ENCODE peak calls at places on chromosomes 3 and 15, in seven cellular contexts. H, R, I, F, K, M and Q are unnamed samples. For H3K4me1, the result is how much of the 10 kb centered on the place peaks cover.

GRCh38 chr3:57659810-57660439 is 33.0 kb downstream of the DENND6A start:
- DNase-seq in H (no peak), R (peak), I (no peak), F (no peak), K (no peak), M (no peak), Q (no peak)

GRCh38 chr3:37279226-37279625 is 104.8 kb upstream of the LRRFIP2 start:
- DNase-seq in H (no peak), R (no peak), I (no peak), F (peak), K (no peak), M (no peak), Q (no peak)

GRCh38 chr15:57259511-57260143 is 116.7 kb upstream of the CGNL1 start:
- DNase-seq in H (no peak), R (peak), I (no peak), F (no peak), K (no peak), M (no peak), Q (no peak)

GRCh38 chr3:149581248-149581647 is 76.6 kb downstream of the WWTR1 start:
- DNase-seq in H (no peak), R (no peak), I (no peak), F (no peak), K (no peak), M (no peak), Q (no peak)

GRCh38 chr3:16509721-16510619 is 3.5 kb downstream of the RFTN1 start:
- DNase-seq in H (no peak), R (no peak), I (no peak), F (no peak), K (no peak), M (peak), Q (no peak)

GRCh38 chr15:66766282-66767228 is 64.5 kb downstream of the SMAD6 start:
- DNase-seq in H (peak), R (no peak), I (no peak), F (peak), K (no peak), M (no peak), Q (no peak)

GRCh38 chr3:123290962-123291361 is 89.2 kb downstream of the SEC22A start:
- DNase-seq in H (no peak), R (peak), I (no peak), F (no peak), K (no peak), M (no peak), Q (no peak)

GRCh38 chr15:48785195-48785594 is 25.7 kb downstream of the CEP152 start:
- DNase-seq in H (no peak), R (no peak), I (no peak), F (no peak), K (no peak), M (peak), Q (peak)

GRCh38 chr15:63556246-63556645 is 40.9 kb upstream of the FBXL22 start:
- DNase-seq in H (no peak), R (no peak), I (no peak), F (no peak), K (no peak), M (no peak), Q (no peak)

GRCh38 chr3:126554560-126555525 is 3.9 kb downstream of the C3orf22 start:
- DNase-seq in H (no peak), R (peak), I (no peak), F (no peak), K (no peak), M (no peak), Q (no peak)

GRCh38 chr3:169527539-169527938 is 136.0 kb downstream of the MECOM start:
- DNase-seq in H (no peak), R (no peak), I (no peak), F (no peak), K (no peak), M (no peak), Q (no peak)

GRCh38 chr3:15326673-15327072 is 5.7 kb downstream of the SH3BP5 start:
- DNase-seq in H (no peak), R (no peak), I (no peak), F (no peak), K (no peak), M (no peak), Q (no peak)
- H3K4me1 ChIP-seq in H (under half), R (under half), I (half or more), F (under half), K (under half), M (half or more), Q (under half)

GRCh38 chr3:187024561-187025226 is 94.4 kb downstream of the ST6GAL1 start:
- DNase-seq in H (no peak), R (no peak), I (no peak), F (no peak), K (no peak), M (peak), Q (no peak)

GRCh38 chr3:187025254-187025655 is 94.9 kb downstream of the ST6GAL1 start:
- DNase-seq in H (no peak), R (peak), I (no peak), F (no peak), K (no peak), M (no peak), Q (no peak)

GRCh38 chr3:187026321-187026678 is 96.0 kb downstream of the ST6GAL1 start:
- DNase-seq in H (no peak), R (no peak), I (no peak), F (no peak), K (no peak), M (no peak), Q (no peak)

GRCh38 chr3:187027531-187027936 is 97.2 kb downstream of the ST6GAL1 start:
- DNase-seq in H (no peak), R (peak), I (no peak), F (no peak), K (no peak), M (peak), Q (no peak)

GRCh38 chr3:187025656-187026320 is 95.5 kb downstream of the ST6GAL1 start:
- DNase-seq in H (no peak), R (peak), I (no peak), F (no peak), K (no peak), M (peak), Q (no peak)
- TF ChIP-seq CTCF in H (no peak), R (no peak), I (no peak), F (no peak), K (no peak), M (no peak), Q (no peak)

DNA sequence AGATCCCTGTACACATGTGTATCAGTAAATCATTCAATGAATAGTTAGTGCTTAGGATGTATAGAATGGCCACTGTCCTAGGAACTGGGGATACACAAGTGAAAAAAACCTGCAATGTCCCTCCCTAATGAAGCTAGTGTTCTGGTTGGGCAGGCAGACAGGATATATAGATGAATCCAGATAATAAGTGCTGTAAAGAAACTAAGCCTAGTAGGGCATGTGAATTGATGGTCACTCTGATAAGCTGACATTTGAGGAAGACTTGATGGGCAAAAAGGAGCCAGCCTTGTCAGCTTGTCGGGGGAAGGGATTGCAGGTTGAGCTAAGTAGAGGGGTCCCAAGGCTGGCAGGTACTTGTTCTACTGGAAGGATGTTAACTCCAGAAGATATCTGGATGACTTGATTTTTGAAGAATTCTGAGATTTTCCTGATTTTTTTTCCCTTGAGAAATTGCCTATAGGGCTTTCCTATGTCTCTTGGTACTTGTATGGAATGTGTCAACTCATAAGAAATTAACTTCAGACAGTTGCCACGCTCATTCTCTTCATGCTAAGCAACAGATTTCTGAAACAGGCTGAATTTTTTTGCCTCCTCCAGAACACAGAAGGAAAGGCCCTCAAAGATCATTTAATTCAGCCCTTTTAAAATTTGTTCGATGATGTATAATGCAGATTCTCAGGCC is 6.3 kb upstream of the KIF23 start:
- DNase-seq in H (no peak), R (no peak), I (no peak), F (no peak), K (no peak), M (no peak), Q (no peak)
- H3K4me1 ChIP-seq in H (under half), R (under half), I (under half), F (under half), K (under half), M (under half), Q (under half)

GRCh38 chr3:25554376-25554775 is 110.3 kb downstream of the TOP2B start:
- DNase-seq in H (no peak), R (no peak), I (no peak), F (no peak), K (no peak), M (no peak), Q (no peak)

GRCh38 chr3:25548836-25549235 is 115.9 kb downstream of the TOP2B start:
- DNase-seq in H (no peak), R (no peak), I (no peak), F (no peak), K (no peak), M (no peak), Q (no peak)

GRCh38 chr3:25555695-25556094 is 109.0 kb downstream of the TOP2B start:
- DNase-seq in H (no peak), R (no peak), I (no peak), F (no peak), K (no peak), M (no peak), Q (no peak)

GRCh38 chr3:25556504-25556903 is 108.2 kb downstream of the TOP2B start:
- DNase-seq in H (no peak), R (no peak), I (no peak), F (no peak), K (no peak), M (no peak), Q (no peak)

GRCh38 chr3:25552251-25552650 is 112.5 kb downstream of the TOP2B start:
- DNase-seq in H (no peak), R (no peak), I (no peak), F (no peak), K (no peak), M (no peak), Q (no peak)
- TF ChIP-seq CTCF in H (no peak), R (no peak), I (no peak), F (no peak), K (no peak), M (no peak), Q (no peak)

GRCh38 chr3:30683769-30684168 is 77.4 kb downstream of the TGFBR2 start:
- DNase-seq in H (no peak), R (no peak), I (no peak), F (no peak), K (no peak), M (no peak), Q (no peak)
- H3K4me1 ChIP-seq in H (half or more), R (under half), I (half or more), F (under half), K (under half), M (half or more), Q (under half)

GRCh38 chr15:86691091-86691490 is 611.4 kb downstream of the AGBL1 start:
- DNase-seq in H (no peak), R (no peak), I (no peak), F (no peak), K (no peak), M (peak), Q (no peak)
- TF ChIP-seq CTCF in H (no peak), R (peak), I (no peak), F (no peak), K (no peak), M (peak), Q (no peak)

DNA sequence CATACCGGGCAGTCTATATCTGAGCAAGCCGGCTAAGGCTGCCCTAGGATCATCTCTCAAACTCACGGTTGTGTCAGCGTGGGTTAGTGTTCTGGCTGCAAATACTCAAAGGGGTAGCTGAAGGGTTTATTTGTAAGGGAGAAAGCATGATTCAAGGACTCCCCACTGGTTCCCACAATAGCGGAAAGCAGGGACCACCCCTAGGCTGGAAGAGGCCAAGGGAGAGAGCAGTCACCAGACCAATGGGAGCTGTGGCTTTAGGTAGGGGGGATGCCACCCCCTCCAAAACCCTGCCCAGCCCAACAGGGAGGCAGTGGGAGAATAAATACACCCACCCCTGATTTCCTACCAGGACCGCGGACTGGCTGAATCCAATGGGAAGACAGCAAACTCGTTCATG is 7.3 kb upstream of the LMCD1 start:
- DNase-seq in H (no peak), R (no peak), I (no peak), F (no peak), K (no peak), M (no peak), Q (no peak)
- H3K4me1 ChIP-seq in H (half or more), R (under half), I (under half), F (under half), K (under half), M (under half), Q (under half)

DNA sequence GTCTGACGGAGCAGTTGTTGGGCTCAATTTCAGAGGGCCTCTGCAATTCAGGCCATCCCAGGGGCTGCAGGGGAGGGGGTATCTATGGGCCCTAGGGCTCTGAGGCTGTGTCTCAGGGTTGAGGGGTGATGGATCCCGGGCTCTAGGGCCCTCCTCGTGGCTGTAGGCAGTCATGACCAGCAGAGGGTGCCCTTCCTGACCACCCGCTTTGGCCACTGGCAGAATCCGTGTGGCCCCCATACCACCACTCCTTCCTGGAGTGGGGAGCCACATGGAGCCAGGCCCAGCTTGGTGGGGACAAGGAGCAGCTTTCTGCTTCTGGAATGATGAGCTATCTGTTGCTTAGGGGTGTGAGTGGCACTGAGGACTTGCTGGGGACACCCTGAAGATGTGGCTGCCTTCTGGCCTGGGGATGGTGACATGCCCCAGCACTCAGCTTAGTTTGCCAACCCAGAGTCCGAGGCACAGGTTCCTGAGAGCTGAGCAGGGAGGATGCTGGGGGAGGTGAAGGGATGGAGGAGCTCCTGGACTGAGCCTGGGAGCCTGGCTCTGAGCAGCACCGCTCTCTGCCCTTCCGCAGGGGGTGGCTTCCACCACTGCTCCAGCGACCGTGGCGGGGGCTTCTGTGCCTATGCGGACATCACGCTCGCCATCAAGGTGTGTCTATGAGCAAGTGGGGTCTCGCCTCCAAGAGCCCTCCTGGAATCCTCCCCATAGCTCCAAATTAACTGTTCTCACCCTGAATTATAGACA is 20.2 kb downstream of the HDAC11 start:
- DNase-seq in H (peak), R (peak), I (no peak), F (no peak), K (no peak), M (no peak), Q (no peak)
- TF ChIP-seq CTCF in H (peak), R (peak), I (peak), F (peak), K (no peak), M (peak), Q (no peak)

DNA sequence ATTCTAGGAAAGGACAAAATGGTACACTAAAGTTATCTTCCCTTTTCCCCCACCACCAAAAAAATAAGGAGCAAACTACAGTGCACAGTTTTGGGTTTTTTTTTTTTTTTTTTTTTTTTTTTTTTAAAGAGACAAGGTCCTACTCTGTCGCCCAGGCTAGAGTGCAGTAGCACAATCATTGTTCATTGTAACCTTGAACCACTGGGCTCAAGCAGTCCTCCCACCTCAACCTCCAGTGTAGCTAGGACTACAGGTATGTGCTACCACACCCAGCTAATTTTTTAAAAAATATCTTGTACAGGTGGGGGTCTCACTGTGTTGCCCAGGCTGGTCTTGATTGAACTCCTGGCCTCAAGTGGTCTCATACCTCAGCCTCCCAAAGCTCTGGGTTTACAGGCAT is 14.9 kb downstream of the SETD5 start:
- DNase-seq in H (no peak), R (no peak), I (no peak), F (no peak), K (no peak), M (no peak), Q (no peak)
- H3K4me1 ChIP-seq in H (half or more), R (under half), I (half or more), F (under half), K (under half), M (under half), Q (half or more)

DNA sequence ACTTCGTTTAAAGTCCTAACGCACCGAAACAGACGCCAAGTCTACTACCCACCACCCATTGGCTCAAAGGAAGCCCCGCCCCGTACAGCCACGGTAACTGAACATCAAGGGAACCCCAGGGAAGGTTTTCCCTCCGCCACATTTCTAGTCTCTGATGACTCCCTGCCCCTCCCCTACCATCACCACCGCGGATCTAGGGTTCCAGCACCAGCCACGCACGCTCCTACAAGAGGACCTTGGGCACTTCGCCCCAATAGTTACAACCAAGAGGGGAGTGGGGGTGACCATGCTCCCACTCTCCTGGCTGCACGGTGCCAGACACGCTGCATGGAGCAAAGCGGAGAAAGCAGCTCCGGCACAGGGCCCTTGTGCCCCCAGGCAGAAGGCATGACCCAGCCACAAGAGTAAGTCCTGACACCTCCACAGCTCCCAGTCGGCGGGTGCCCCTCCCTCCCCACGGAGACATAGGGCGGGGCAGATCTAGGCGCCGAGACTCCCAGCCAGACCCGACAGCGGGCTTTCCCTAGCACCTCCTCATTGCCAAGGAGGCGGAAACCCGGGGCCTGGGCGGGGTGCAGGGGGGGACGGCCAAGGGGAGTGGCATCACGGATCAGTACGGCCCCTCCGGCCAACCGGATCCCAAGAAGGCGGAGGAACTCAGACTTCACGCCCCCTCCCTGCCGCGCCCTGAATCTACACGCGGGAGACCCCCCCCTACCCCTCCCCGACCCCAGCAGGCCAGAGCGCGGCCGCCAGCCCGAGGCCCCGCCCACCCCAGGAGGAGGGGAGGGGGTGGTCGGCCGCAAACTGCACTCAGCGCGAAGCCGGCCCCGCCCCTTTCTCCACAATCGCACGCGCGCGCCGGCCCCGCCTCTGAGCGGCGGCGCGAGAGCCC is 936 bp downstream of the SIN3A start:
- DNase-seq in H (peak), R (peak), I (peak), F (peak), K (peak), M (peak), Q (peak)
- TF ChIP-seq CTCF in H (no peak), R (no peak), I (no peak), F (no peak), K (no peak), M (no peak), Q (no peak)